ENCODE peak calls at places on chromosomes 3 and 15, in four cellular contexts. C, L, T and X are unnamed samples.
A peak's percentile ranks its signal among the peaks of the same experiment; 100 is the strongest.

GRCh38 chr3:40099875-40100274 is 209.6 kb upstream of the EIF1B start:
- DNase-seq in C (no peak), L (no peak), T (no peak), X (no peak)

GRCh38 chr3:136631424-136631823 is 120.8 kb downstream of the STAG1 start:
- DNase-seq in C (no peak), L (no peak), T (no peak), X (no peak)

GRCh38 chr15:74265046-74265639 is 29.0 kb downstream of the CCDC33 start:
- DNase-seq in C (peak; percentile 18), L (no peak), T (no peak), X (no peak)

GRCh38 chr3:113606539-113607218 is 74.3 kb downstream of the SIDT1 start:
- DNase-seq in C (no peak), L (no peak), T (no peak), X (no peak)

GRCh38 chr3:167116120-167116922 is 263.8 kb downstream of the ZBBX start:
- DNase-seq in C (no peak), L (no peak), T (no peak), X (no peak)

GRCh38 chr3:41431386-41431785 is 232.1 kb downstream of the CTNNB1 start:
- DNase-seq in C (no peak), L (no peak), T (no peak), X (no peak)

GRCh38 chr3:104388624-104389023 is 978.1 kb upstream of the ALCAM start:
- DNase-seq in C (peak; percentile 19), L (no peak), T (no peak), X (peak; percentile 8)

GRCh38 chr15:38603271-38603670 is 38.7 kb upstream of the RASGRP1 start:
- DNase-seq in C (no peak), L (no peak), T (no peak), X (no peak)

GRCh38 chr15:22850055-22850454 is 11.6 kb downstream of the NIPA2 start:
- DNase-seq in C (peak; percentile 62), L (no peak), T (no peak), X (no peak)

GRCh38 chr3:112086857-112087524 is 802 bp downstream of the C3orf52 start:
- DNase-seq in C (peak; percentile 57), L (no peak), T (no peak), X (no peak)

GRCh38 chr3:175246766-175247165 is 387.6 kb downstream of the NAALADL2 start:
- DNase-seq in C (peak; percentile 41), L (no peak), T (no peak), X (no peak)

GRCh38 chr3:2391876-2392275 is 293.2 kb downstream of the CNTN4 start:
- DNase-seq in C (no peak), L (no peak), T (no peak), X (no peak)

GRCh38 chr15:101013769-101014223 is 94.6 kb downstream of the LRRK1 start:
- DNase-seq in C (no peak), L (no peak), T (no peak), X (no peak)

GRCh38 chr3:129665024-129665768 is 58.7 kb upstream of the PLXND1 start:
- DNase-seq in C (peak; percentile 73), L (no peak), T (no peak), X (peak; percentile 52)

GRCh38 chr3:109187390-109187789 is 50.9 kb downstream of the C3orf85 start:
- DNase-seq in C (no peak), L (no peak), T (no peak), X (no peak)

GRCh38 chr15:84982301-84982920 is 755 bp downstream of the PDE8A start:
- DNase-seq in C (peak; percentile 18), L (peak; percentile 65), T (no peak), X (no peak)

GRCh38 chr3:35184775-35185174 is 454.6 kb upstream of the ARPP21 start:
- DNase-seq in C (no peak), L (no peak), T (no peak), X (no peak)

GRCh38 chr3:75781079-75781745 is 4.1 kb downstream of the ZNF717 start:
- DNase-seq in C (no peak), L (no peak), T (no peak), X (peak; percentile 60)

GRCh38 chr3:126023390-126023789 is 54.4 kb downstream of the ROPN1B start:
- DNase-seq in C (no peak), L (no peak), T (no peak), X (no peak)

GRCh38 chr3:173839859-173840258 is 442.3 kb downstream of the NLGN1 start:
- DNase-seq in C (no peak), L (no peak), T (no peak), X (no peak)

GRCh38 chr3:189530822-189531221 is 100.4 kb upstream of the TP63 start:
- DNase-seq in C (no peak), L (no peak), T (no peak), X (no peak)

GRCh38 chr3:132690040-132690439 is 29.9 kb downstream of the UBA5 start:
- DNase-seq in C (no peak), L (no peak), T (no peak), X (no peak)

GRCh38 chr3:117105650-117106049 is 396.1 kb downstream of the TUSC7 start:
- DNase-seq in C (peak; percentile 90), L (no peak), T (peak; percentile 69), X (no peak)

GRCh38 chr3:70570584-70570983 is 258.1 kb upstream of the MDFIC2 start:
- DNase-seq in C (no peak), L (no peak), T (no peak), X (no peak)

GRCh38 chr15:48062476-48062875 is 58.3 kb upstream of the SLC24A5 start:
- DNase-seq in C (peak; percentile 61), L (no peak), T (no peak), X (no peak)

GRCh38 chr3:52346623-52347530 is 30.8 kb downstream of the DNAH1 start:
- DNase-seq in C (peak; percentile 84), L (no peak), T (peak; percentile 23), X (no peak)

GRCh38 chr3:182730675-182731042 is 62.6 kb upstream of the ATP11B start:
- DNase-seq in C (no peak), L (no peak), T (no peak), X (no peak)

GRCh38 chr15:66089049-66089448 is 164.5 kb downstream of the MEGF11 start:
- DNase-seq in C (no peak), L (no peak), T (no peak), X (no peak)
- H3K27ac ChIP-seq in C (no peak overlapping the region), L (no peak overlapping the region), T (no peak overlapping the region), X (no peak overlapping the region)

GRCh38 chr3:30461311-30461710 is 145.1 kb upstream of the TGFBR2 start:
- DNase-seq in C (no peak), L (no peak), T (no peak), X (no peak)

GRCh38 chr3:30458781-30459180 is 147.6 kb upstream of the TGFBR2 start:
- DNase-seq in C (no peak), L (no peak), T (no peak), X (no peak)

GRCh38 chr3:30464381-30464780 is 142.0 kb upstream of the TGFBR2 start:
- DNase-seq in C (no peak), L (no peak), T (no peak), X (no peak)

GRCh38 chr3:30465454-30465853 is 140.9 kb upstream of the TGFBR2 start:
- DNase-seq in C (no peak), L (no peak), T (no peak), X (no peak)

GRCh38 chr3:30462725-30463124 is 143.7 kb upstream of the TGFBR2 start:
- DNase-seq in C (peak; percentile 26), L (no peak), T (no peak), X (no peak)
- H3K27ac ChIP-seq in C (no peak overlapping the region), L (no peak overlapping the region), T (no peak overlapping the region), X (no peak overlapping the region)

GRCh38 chr3:11600501-11601282 is 43.0 kb downstream of the VGLL4 start:
- DNase-seq in C (peak; percentile 100), L (no peak), T (peak; percentile 98), X (peak; percentile 94)
- H3K27ac ChIP-seq in C (peak overlapping the region; percentile 79), L (peak overlapping the region; percentile 69), T (peak overlapping the region; percentile 99), X (peak overlapping the region; percentile 67)

GRCh38 chr15:68698708-68699107 is 119.9 kb downstream of the CORO2B start:
- DNase-seq in C (no peak), L (no peak), T (no peak), X (no peak)

GRCh38 chr15:68697711-68698690 is 119.2 kb downstream of the CORO2B start:
- DNase-seq in C (peak; percentile 44), L (no peak), T (no peak), X (no peak)

GRCh38 chr15:68699124-68699880 is 120.5 kb downstream of the CORO2B start:
- DNase-seq in C (no peak), L (no peak), T (no peak), X (no peak)

GRCh38 chr15:68700395-68701123 is 120.1 kb downstream of the ANP32A start:
- DNase-seq in C (peak; percentile 59), L (no peak), T (peak; percentile 11), X (no peak)

DNA sequence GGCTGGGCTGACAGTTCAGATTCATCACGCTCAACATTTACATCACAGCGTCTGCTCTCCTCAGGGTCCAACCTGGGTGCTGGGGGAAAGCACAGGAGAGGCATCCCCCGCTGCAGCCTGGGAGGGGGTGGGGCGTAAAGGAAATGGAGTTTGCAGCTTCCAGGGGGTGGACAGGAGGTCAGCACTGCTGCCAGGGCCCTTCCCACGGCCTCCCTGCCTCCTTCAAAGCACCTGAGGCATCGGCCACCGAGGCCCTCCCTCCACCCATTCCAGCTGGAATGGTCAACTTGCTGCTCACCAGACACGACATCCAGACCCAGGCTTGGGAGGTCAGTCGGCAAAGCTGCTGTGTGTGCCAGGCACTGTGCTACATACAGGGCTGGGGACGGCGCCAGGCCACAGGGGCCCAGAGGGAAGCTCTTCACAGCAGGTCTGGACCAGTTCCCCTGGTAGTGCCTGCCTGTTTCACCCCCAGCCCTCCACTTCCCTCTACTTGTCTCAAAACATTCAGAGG is 120.8 kb downstream of the ANP32A start:
- DNase-seq in C (no peak), L (no peak), T (no peak), X (no peak)
- H3K27ac ChIP-seq in C (no peak overlapping the region), L (peak overlapping the region; percentile 51), T (no peak overlapping the region), X (no peak overlapping the region)

DNA sequence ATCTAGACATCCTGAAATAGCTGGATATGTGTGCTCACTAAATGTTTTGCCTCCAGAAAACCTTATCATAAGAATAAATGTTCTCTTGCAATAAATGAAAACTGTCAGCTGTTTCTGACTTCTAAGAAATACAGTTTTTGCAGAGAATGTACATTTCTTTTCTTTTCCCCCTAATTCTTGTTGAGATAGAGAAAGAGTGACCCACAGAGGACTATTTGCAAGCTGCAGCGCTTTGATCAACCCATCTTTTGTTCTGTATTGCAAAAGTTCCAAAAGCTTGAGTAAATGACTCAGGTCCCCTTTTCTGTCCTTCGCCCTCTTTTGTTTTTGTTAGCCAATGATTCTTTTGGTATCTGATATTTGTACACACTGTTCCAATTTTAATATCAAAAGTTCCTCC is 141.9 kb downstream of the BBX start:
- DNase-seq in C (no peak), L (no peak), T (no peak), X (no peak)
- H3K27ac ChIP-seq in C (no peak overlapping the region), L (no peak overlapping the region), T (no peak overlapping the region), X (no peak overlapping the region)

GRCh38 chr3:143119974-143120715 is 574 bp downstream of the CHST2 start:
- DNase-seq in C (no peak), L (peak; percentile 51), T (no peak), X (no peak)
- H3K27ac ChIP-seq in C (no peak overlapping the region), L (peak overlapping the region; percentile 83), T (no peak overlapping the region), X (no peak overlapping the region)